ENCODE peak calls at places on chromosomes 5 and 9, in six cellular contexts. Y is Peyer's patch; N is LHCN-M2; U is activated naive CD8-positive, alpha-beta T cell treated with anti-CD3 and anti-CD28 coated beads for 36 hours; J is upper lobe of right lung; E is GM03348. T is an unnamed sample.
A peak's percentile ranks its signal among the peaks of the same experiment; 100 is the strongest.

GRCh38 chr9:84397822-84398221 is 57.3 kb upstream of the SLC28A3 start:
- DNase-seq in Y (no peak), N (peak; percentile 42), U (no peak), J (no peak), E (peak; percentile 79), T (no peak)

GRCh38 chr5:143041972-143042770 is 272.0 kb downstream of the ARHGAP26 start:
- DNase-seq in Y (no peak), N (peak; percentile 49), U (no peak), J (no peak), E (no peak), T (no peak)

GRCh38 chr5:131394128-131394527 is 130.3 kb downstream of the CDC42SE2 start:
- DNase-seq in Y (no peak), N (no peak), U (peak; percentile 34), J (no peak), E (no peak), T (no peak)

GRCh38 chr9:86022687-86023266 is 76.6 kb downstream of the GOLM1 start:
- DNase-seq in Y (no peak), N (no peak), U (peak; percentile 9), J (no peak), E (no peak), T (no peak)

GRCh38 chr9:88196456-88196855 is 58.2 kb upstream of the SPATA31C2 start:
- DNase-seq in Y (no peak), N (no peak), U (no peak), J (no peak), E (no peak), T (no peak)

GRCh38 chr9:96246267-96246671 is 55.7 kb downstream of the HSD17B3 start:
- DNase-seq in Y (no peak), N (no peak), U (no peak), J (no peak), E (no peak), T (no peak)

GRCh38 chr5:151451626-151452520 is 4.5 kb downstream of the SLC36A1 start:
- DNase-seq in Y (no peak), N (peak; percentile 41), U (no peak), J (no peak), E (peak; percentile 50), T (no peak)

GRCh38 chr9:127105805-127106492 is 16.5 kb downstream of the ANGPTL2 start:
- DNase-seq in Y (no peak), N (no peak), U (no peak), J (no peak), E (no peak), T (no peak)

GRCh38 chr9:27483576-27483975 is 40.5 kb upstream of the IFNK start:
- DNase-seq in Y (peak; percentile 52), N (no peak), U (no peak), J (no peak), E (no peak), T (no peak)

GRCh38 chr9:129880654-129881546 is 45.6 kb downstream of the USP20 start:
- DNase-seq in Y (no peak), N (no peak), U (no peak), J (no peak), E (no peak), T (no peak)

GRCh38 chr9:109331353-109331752 is 10.5 kb upstream of the EPB41L4B start:
- DNase-seq in Y (no peak), N (no peak), U (no peak), J (peak; percentile 93), E (peak; percentile 15), T (no peak)

GRCh38 chr9:93218671-93219420 is 34.9 kb downstream of the WNK2 start:
- DNase-seq in Y (no peak), N (no peak), U (no peak), J (no peak), E (no peak), T (peak; percentile 68)

GRCh38 chr5:16922430-16922829 is 13.7 kb downstream of the MYO10 start:
- DNase-seq in Y (no peak), N (no peak), U (no peak), J (no peak), E (no peak), T (no peak)

GRCh38 chr9:106228861-106229260 is 534.5 kb downstream of the TMEM38B start:
- DNase-seq in Y (no peak), N (no peak), U (no peak), J (no peak), E (no peak), T (no peak)

GRCh38 chr5:949275-949543 is 56.5 kb downstream of the TRIP13 start:
- DNase-seq in Y (no peak), N (no peak), U (no peak), J (no peak), E (no peak), T (no peak)

GRCh38 chr5:57538341-57538955 is 55.8 kb upstream of the ACTBL2 start:
- DNase-seq in Y (no peak), N (peak; percentile 95), U (no peak), J (no peak), E (peak; percentile 84), T (no peak)

GRCh38 chr5:141513021-141513626 is 24.2 kb downstream of the PCDHGC5 start:
- DNase-seq in Y (peak; percentile 57), N (no peak), U (peak; percentile 47), J (no peak), E (peak; percentile 22), T (no peak)

GRCh38 chr5:123807177-123807900 is 295.4 kb downstream of the CSNK1G3 start:
- DNase-seq in Y (no peak), N (no peak), U (no peak), J (no peak), E (peak; percentile 31), T (no peak)

GRCh38 chr5:112635276-112635675 is 102.4 kb upstream of the APC start:
- DNase-seq in Y (no peak), N (no peak), U (no peak), J (no peak), E (no peak), T (no peak)

GRCh38 chr5:177131019-177131320 is 2.6 kb upstream of the NSD1 start:
- DNase-seq in Y (no peak), N (no peak), U (no peak), J (no peak), E (no peak), T (no peak)

GRCh38 chr5:89055011-89055704 is 172.2 kb upstream of the MEF2C start:
- DNase-seq in Y (no peak), N (no peak), U (no peak), J (no peak), E (no peak), T (no peak)

GRCh38 chr5:147445093-147445492 is 64.8 kb downstream of the DPYSL3 start:
- DNase-seq in Y (no peak), N (no peak), U (no peak), J (no peak), E (no peak), T (no peak)

GRCh38 chr5:4572297-4572696 is 567.8 kb upstream of the ADAMTS16 start:
- DNase-seq in Y (no peak), N (peak; percentile 20), U (no peak), J (no peak), E (no peak), T (no peak)